ENCODE peak calls at places on chromosomes 16 and 17, in ten cellular contexts. C is prostate gland, I is AG09309, E is fibroblast of lung, U is astrocyte, H is heart right ventricle, B is cardiac fibroblast, A is fibroblast of the aortic adventitia, G is cardiac muscle cell, S is fibroblast of mammary gland. M is an unnamed sample.

GRCh38 chr17:74737299-74738050 is 419 bp downstream of the RAB37 start:
- DNase-seq in C (no peak), I (no peak), E (no peak), U (no peak), H (no peak), B (no peak), A (no peak), G (peak; percentile 55), S (peak; percentile 9), M (no peak)

GRCh38 chr16:85759631-85760419 is 8.9 kb upstream of the C16orf74 start:
- DNase-seq in C (no peak), I (no peak), E (no peak), U (no peak), H (no peak), B (peak; percentile 12), A (no peak), G (no peak), S (no peak), M (no peak)

GRCh38 chr17:67157732-67158639 is 87.0 kb downstream of the HELZ start:
- DNase-seq in C (no peak), I (no peak), E (peak; percentile 55), U (no peak), H (no peak), B (peak; percentile 76), A (peak; percentile 54), G (no peak), S (peak; percentile 69), M (peak; percentile 54)

GRCh38 chr16:28901862-28902261 is 23.2 kb downstream of the RABEP2 start:
- DNase-seq in C (no peak), I (no peak), E (no peak), U (no peak), H (no peak), B (no peak), A (no peak), G (no peak), S (no peak), M (no peak)

GRCh38 chr17:20728181-20728580 is 148.7 kb downstream of the CDRT15L2 start:
- DNase-seq in C (no peak), I (no peak), E (no peak), U (no peak), H (no peak), B (no peak), A (no peak), G (no peak), S (no peak), M (no peak)

GRCh38 chr17:64611374-64611773 is 50.7 kb downstream of the SMURF2 start:
- DNase-seq in C (no peak), I (no peak), E (no peak), U (no peak), H (no peak), B (no peak), A (no peak), G (no peak), S (no peak), M (no peak)

GRCh38 chr16:71807905-71808592 is 585 bp downstream of the AP1G1 start:
- DNase-seq in C (peak; percentile 26), I (no peak), E (peak; percentile 12), U (peak; percentile 20), H (no peak), B (peak; percentile 36), A (peak; percentile 23), G (no peak), S (peak; percentile 34), M (peak; percentile 59)

GRCh38 chr17:34624767-34625389 is 45.5 kb downstream of the TMEM132E start:
- DNase-seq in C (no peak), I (no peak), E (no peak), U (no peak), H (no peak), B (no peak), A (no peak), G (peak; percentile 32), S (no peak), M (no peak)

GRCh38 chr16:9297437-9298113 is 206.1 kb downstream of the HAPSTR1 start:
- DNase-seq in C (peak; percentile 10), I (no peak), E (no peak), U (no peak), H (peak; percentile 29), B (peak; percentile 2), A (peak; percentile 1), G (peak; percentile 59), S (peak; percentile 16), M (no peak)

GRCh38 chr17:80883831-80884735 is 107.6 kb upstream of the CHMP6 start:
- DNase-seq in C (no peak), I (no peak), E (no peak), U (no peak), H (no peak), B (no peak), A (no peak), G (no peak), S (no peak), M (no peak)

GRCh38 chr17:38418693-38419507 is 9.4 kb upstream of the ARHGAP23 start:
- DNase-seq in C (no peak), I (no peak), E (no peak), U (no peak), H (no peak), B (no peak), A (no peak), G (peak; percentile 45), S (no peak), M (no peak)

GRCh38 chr17:78668847-78669246 is 91.7 kb upstream of the DNAH17 start:
- DNase-seq in C (no peak), I (no peak), E (no peak), U (no peak), H (no peak), B (no peak), A (no peak), G (no peak), S (no peak), M (no peak)

GRCh38 chr16:89557230-89557935 is 3.1 kb upstream of the RPL13 start:
- DNase-seq in C (peak; percentile 56), I (peak; percentile 5), E (peak; percentile 71), U (peak; percentile 42), H (peak; percentile 85), B (peak; percentile 86), A (peak; percentile 68), G (peak; percentile 83), S (peak; percentile 81), M (peak; percentile 59)
- TF ChIP-seq CTCF in C (peak; percentile 63), I (peak; percentile 82), E (peak; percentile 92), U (peak; percentile 89), H (peak; percentile 84), B (peak; percentile 96), A (peak; percentile 87), G (peak; percentile 94), S (peak; percentile 87), M (peak; percentile 88)

GRCh38 chr17:63399856-63400255 is 46.2 kb downstream of the CYB561 start:
- DNase-seq in C (no peak), I (no peak), E (peak; percentile 93), U (peak; percentile 44), H (peak; percentile 70), B (peak; percentile 63), A (peak; percentile 88), G (no peak), S (peak; percentile 58), M (peak; percentile 69)
- H3K4me3 ChIP-seq in C (no peak overlapping the region), I (no peak overlapping the region), E (no peak overlapping the region), U (no peak overlapping the region), H (no peak overlapping the region), B (no peak overlapping the region), A (no peak overlapping the region), G (no peak overlapping the region), S (no peak overlapping the region), M (no peak overlapping the region)

GRCh38 chr16:52537463-52537862 is 9.5 kb downstream of the TOX3 start:
- DNase-seq in C (no peak), I (no peak), E (no peak), U (peak; percentile 4), H (no peak), B (no peak), A (no peak), G (no peak), S (no peak), M (no peak)
- TF ChIP-seq CTCF in C (no peak), I (no peak), E (no peak), U (no peak), H (no peak), B (no peak), A (no peak), G (no peak), S (no peak), M (no peak)

GRCh38 chr16:31697744-31698125 is 170.0 kb downstream of the AHSP start:
- DNase-seq in C (no peak), I (no peak), E (no peak), U (no peak), H (no peak), B (no peak), A (no peak), G (no peak), S (no peak), M (no peak)
- H3K4me3 ChIP-seq in C (no peak overlapping the region), I (no peak overlapping the region), E (no peak overlapping the region), U (no peak overlapping the region), H (no peak overlapping the region), B (no peak overlapping the region), A (no peak overlapping the region), G (no peak overlapping the region), S (no peak overlapping the region), M (no peak overlapping the region)

GRCh38 chr17:39916918-39917317 is 1.5 kb downstream of the GSDMB start:
- DNase-seq in C (no peak), I (no peak), E (no peak), U (no peak), H (no peak), B (peak; percentile 18), A (peak; percentile 25), G (no peak), S (peak; percentile 28), M (peak; percentile 14)
- TF ChIP-seq CTCF in C (no peak), I (peak; percentile 23), E (no peak), U (no peak), H (no peak), B (peak; percentile 6), A (no peak), G (peak; percentile 21), S (peak; percentile 32), M (peak; percentile 11)

DNA sequence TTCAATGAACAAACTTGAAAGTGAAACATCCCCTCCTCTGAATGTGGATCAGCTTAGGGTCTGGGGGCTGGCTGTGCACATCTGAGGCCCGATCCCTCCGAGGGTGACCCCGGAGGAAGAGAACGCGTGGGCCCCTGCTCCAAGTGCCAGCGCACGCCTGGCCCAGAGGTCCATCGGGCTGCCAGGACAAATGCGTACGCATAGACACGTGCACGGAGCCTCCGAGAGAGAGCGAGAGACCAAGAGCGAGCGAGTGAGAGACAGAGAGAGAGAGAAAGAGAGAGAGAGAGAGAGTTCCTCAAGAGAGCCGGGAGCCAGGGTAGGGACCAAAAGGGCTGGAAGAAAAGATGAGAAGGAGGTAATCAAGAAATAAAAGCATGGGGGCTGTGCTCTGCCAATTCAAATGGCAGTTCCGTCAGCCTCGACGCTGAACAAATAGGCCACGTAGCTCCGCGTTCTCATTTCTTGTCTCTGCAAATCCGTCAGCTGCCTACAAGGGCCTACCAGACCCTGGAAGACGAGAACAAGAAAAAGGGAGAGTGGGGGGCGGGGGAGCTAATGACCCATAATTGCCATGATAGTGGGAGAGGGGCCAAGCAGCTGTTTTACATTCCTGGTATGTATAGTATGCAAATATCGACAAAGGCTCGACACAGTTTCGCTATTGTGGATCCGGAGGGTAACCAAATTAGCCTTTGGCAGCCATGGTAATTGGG is 435.3 kb upstream of the ZFHX3 start:
- DNase-seq in C (no peak), I (no peak), E (no peak), U (no peak), H (no peak), B (no peak), A (no peak), G (no peak), S (no peak), M (no peak)
- H3K4me3 ChIP-seq in C (no peak overlapping the region), I (no peak overlapping the region), E (no peak overlapping the region), U (no peak overlapping the region), H (no peak overlapping the region), B (no peak overlapping the region), A (no peak overlapping the region), G (no peak overlapping the region), S (no peak overlapping the region), M (no peak overlapping the region)

M was measured in fibroblast of villous mesenchyme.